ENCODE peak calls at places on chromosomes 13 and 19, in six cellular contexts. Y is bronchial epithelial cell, X is BJ, F is fibroblast of pulmonary artery, C is mucosa of descending colon, H is AG04449. O is an unnamed sample.

GRCh38 chr19:51830263-51830662 is 35.3 kb downstream of the FPR3 start:
- DNase-seq in Y (peak), X (no peak), F (peak), C (no peak), H (no peak), O (no peak)

GRCh38 chr13:51914137-51914493 is 52.3 kb downstream of the CCDC70 start:
- DNase-seq in Y (peak), X (no peak), F (no peak), C (no peak), H (no peak), O (no peak)

GRCh38 chr13:28458604-28459003 is 36.3 kb downstream of the FLT1 start:
- DNase-seq in Y (no peak), X (no peak), F (no peak), C (no peak), H (no peak), O (no peak)

GRCh38 chr13:24176351-24177101 is 16.0 kb downstream of the SPATA13 start:
- DNase-seq in Y (no peak), X (no peak), F (peak), C (no peak), H (no peak), O (no peak)

GRCh38 chr13:37640499-37640898 is 41.9 kb upstream of the POSTN start:
- DNase-seq in Y (peak), X (no peak), F (peak), C (no peak), H (no peak), O (no peak)

GRCh38 chr13:111429064-111429558 is 108.7 kb downstream of the TEX29 start:
- DNase-seq in Y (peak), X (no peak), F (peak), C (no peak), H (no peak), O (no peak)

GRCh38 chr19:47518139-47518538 is 3.3 kb upstream of the NAPA start:
- DNase-seq in Y (peak), X (no peak), F (no peak), C (no peak), H (no peak), O (no peak)

GRCh38 chr13:98022210-98022609 is 68.7 kb downstream of the IPO5 start:
- DNase-seq in Y (peak), X (peak), F (peak), C (no peak), H (peak), O (no peak)

GRCh38 chr13:91184244-91184926 is 163.1 kb upstream of the MIR17HG start:
- DNase-seq in Y (no peak), X (no peak), F (peak), C (no peak), H (no peak), O (no peak)

GRCh38 chr19:8697671-8698432 is 743 bp downstream of the ACTL9 start:
- DNase-seq in Y (no peak), X (no peak), F (no peak), C (no peak), H (no peak), O (no peak)

GRCh38 chr13:74070513-74070912 is 63.7 kb downstream of the KLF12 start:
- DNase-seq in Y (no peak), X (no peak), F (no peak), C (no peak), H (no peak), O (no peak)

GRCh38 chr13:100789481-100789880 is 114.9 kb upstream of the TMTC4 start:
- DNase-seq in Y (peak), X (no peak), F (peak), C (no peak), H (no peak), O (peak)

GRCh38 chr13:41952749-41953148 is 8.2 kb downstream of the VWA8 start:
- DNase-seq in Y (no peak), X (no peak), F (no peak), C (no peak), H (no peak), O (no peak)

GRCh38 chr13:50845211-50845610 is 1.7 kb upstream of the DLEU7 start:
- DNase-seq in Y (no peak), X (no peak), F (no peak), C (no peak), H (no peak), O (no peak)

GRCh38 chr19:50777830-50778303 is 7.6 kb downstream of the GPR32 start:
- DNase-seq in Y (no peak), X (no peak), F (peak), C (no peak), H (no peak), O (no peak)

GRCh38 chr19:3838661-3839060 is 30.2 kb downstream of the ZFR2 start:
- DNase-seq in Y (no peak), X (no peak), F (no peak), C (no peak), H (no peak), O (no peak)

GRCh38 chr19:4913996-4914735 is 4.9 kb downstream of the UHRF1 start:
- DNase-seq in Y (no peak), X (no peak), F (no peak), C (peak), H (no peak), O (no peak)

GRCh38 chr19:9597027-9597426 is 12.7 kb upstream of the ZNF121 start:
- DNase-seq in Y (peak), X (peak), F (peak), C (no peak), H (peak), O (no peak)

GRCh38 chr19:55272142-55272541 is 7.8 kb downstream of the HSPBP1 start:
- DNase-seq in Y (no peak), X (no peak), F (no peak), C (no peak), H (no peak), O (no peak)

GRCh38 chr19:51663650-51664049 is 17.0 kb upstream of the SIGLEC14 start:
- DNase-seq in Y (no peak), X (no peak), F (no peak), C (no peak), H (no peak), O (no peak)

GRCh38 chr13:99303863-99304521 is 3.2 kb downstream of the GPR183 start:
- DNase-seq in Y (no peak), X (no peak), F (no peak), C (peak), H (no peak), O (peak)

GRCh38 chr13:112443191-112444000 is 67.2 kb downstream of the SPACA7 start:
- DNase-seq in Y (no peak), X (no peak), F (no peak), C (no peak), H (no peak), O (no peak)

GRCh38 chr13:94783489-94783888 is 71.1 kb upstream of the SOX21 start:
- DNase-seq in Y (no peak), X (no peak), F (no peak), C (no peak), H (no peak), O (no peak)

GRCh38 chr19:36079389-36079788 is 24.7 kb downstream of the WDR62 start:
- DNase-seq in Y (no peak), X (no peak), F (no peak), C (no peak), H (no peak), O (no peak)

GRCh38 chr13:59531571-59532091 is 632.1 kb downstream of the DIAPH3 start:
- DNase-seq in Y (peak), X (no peak), F (peak), C (peak), H (peak), O (peak)

GRCh38 chr13:42538996-42539395 is 35.0 kb upstream of the TNFSF11 start:
- DNase-seq in Y (peak), X (no peak), F (no peak), C (no peak), H (no peak), O (no peak)

GRCh38 chr13:106617561-106617960 is 49.6 kb upstream of the ARGLU1 start:
- DNase-seq in Y (peak), X (no peak), F (peak), C (no peak), H (no peak), O (no peak)

GRCh38 chr19:45931055-45931454 is 16.5 kb upstream of the NANOS2 start:
- DNase-seq in Y (no peak), X (no peak), F (no peak), C (no peak), H (no peak), O (no peak)

GRCh38 chr19:38837304-38837626 is 5.7 kb upstream of the ECH1 start:
- DNase-seq in Y (no peak), X (no peak), F (no peak), C (no peak), H (no peak), O (no peak)

DNA sequence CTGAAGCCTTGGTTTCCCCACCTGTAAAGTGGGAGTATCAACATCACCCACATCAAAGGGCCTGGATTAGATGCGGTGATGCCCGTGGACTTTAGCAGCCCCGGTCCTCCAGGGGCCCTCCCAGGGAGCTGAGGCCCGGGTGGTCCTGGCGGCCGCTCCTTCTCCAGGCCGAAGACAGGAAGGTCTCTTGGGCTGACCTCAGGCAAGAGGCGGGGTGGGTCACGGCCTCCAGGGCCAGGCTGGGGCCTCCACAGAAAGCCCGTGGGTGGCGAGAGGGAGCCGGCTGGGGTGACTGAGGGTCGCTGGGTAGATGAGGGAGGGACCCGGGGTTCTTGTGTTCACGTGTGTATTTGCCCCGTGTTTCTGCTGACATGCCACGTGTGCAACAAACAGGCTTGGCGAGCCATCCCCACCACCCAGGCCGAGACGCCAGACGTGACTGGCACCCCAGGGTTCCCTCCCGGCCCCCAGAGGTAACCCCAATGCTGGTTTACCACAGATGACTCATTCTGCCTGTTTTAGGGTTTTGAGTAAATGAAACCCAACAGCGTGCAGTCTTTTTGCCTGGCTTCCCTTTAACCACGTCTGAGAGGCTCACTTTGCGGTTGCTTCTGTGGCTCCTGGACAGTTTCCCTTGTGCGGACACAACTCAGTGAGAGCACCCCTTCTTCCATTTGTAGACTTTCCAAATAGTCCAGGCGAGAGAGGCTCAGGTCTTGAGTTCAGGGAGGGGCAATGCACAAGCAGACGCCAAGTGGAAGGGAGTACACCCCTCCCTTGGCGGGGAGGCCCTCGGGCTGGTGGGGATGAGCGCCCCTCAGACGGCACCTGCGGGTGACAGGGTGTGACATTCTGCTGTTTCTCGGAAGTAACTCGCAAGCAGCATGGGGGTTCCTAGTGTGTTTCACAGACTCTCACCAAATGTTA is 42.9 kb downstream of the C13orf46 start:
- DNase-seq in Y (no peak), X (no peak), F (no peak), C (no peak), H (no peak), O (peak)
- TF ChIP-seq CTCF in Y (no peak), X (no peak), F (no peak), C (no peak), H (no peak), O (no peak)

DNA sequence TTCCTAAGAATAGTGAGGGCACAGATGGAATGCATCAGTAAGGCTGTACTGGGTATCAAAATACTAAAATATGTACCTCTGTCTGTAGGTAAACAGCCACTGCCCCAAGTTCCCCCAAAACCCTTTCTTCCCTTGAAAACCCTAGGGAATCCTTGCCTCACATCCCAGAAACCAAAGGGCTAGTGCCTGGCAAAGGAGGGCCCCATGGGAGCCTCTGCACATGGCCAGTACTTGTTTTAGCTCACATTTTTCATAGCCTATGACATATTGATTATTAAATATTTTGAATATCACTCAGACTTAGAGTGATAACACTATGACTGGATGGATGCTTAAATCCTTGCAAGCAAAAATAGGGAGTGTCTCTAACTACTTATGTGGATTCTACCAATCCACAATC is 237.1 kb downstream of the LHFPL6 start:
- DNase-seq in Y (no peak), X (no peak), F (no peak), C (no peak), H (no peak), O (no peak)
- TF ChIP-seq CTCF in Y (no peak), X (no peak), F (no peak), C (no peak), H (no peak), O (no peak)

GRCh38 chr13:33445476-33445875 is 159.9 kb upstream of the STARD13 start:
- DNase-seq in Y (no peak), X (no peak), F (no peak), C (no peak), H (no peak), O (no peak)

GRCh38 chr13:33446821-33447481 is 161.4 kb upstream of the STARD13 start:
- DNase-seq in Y (peak), X (peak), F (no peak), C (no peak), H (no peak), O (no peak)

GRCh38 chr13:33435207-33435606 is 149.7 kb upstream of the STARD13 start:
- DNase-seq in Y (no peak), X (no peak), F (no peak), C (no peak), H (no peak), O (no peak)

GRCh38 chr13:33445024-33445423 is 159.5 kb upstream of the STARD13 start:
- DNase-seq in Y (no peak), X (no peak), F (no peak), C (no peak), H (no peak), O (no peak)

GRCh38 chr13:33441015-33441414 is 155.5 kb upstream of the STARD13 start:
- DNase-seq in Y (peak), X (no peak), F (peak), C (no peak), H (no peak), O (no peak)
- TF ChIP-seq CTCF in Y (peak), X (peak), F (peak), C (no peak), H (peak), O (peak)

DNA sequence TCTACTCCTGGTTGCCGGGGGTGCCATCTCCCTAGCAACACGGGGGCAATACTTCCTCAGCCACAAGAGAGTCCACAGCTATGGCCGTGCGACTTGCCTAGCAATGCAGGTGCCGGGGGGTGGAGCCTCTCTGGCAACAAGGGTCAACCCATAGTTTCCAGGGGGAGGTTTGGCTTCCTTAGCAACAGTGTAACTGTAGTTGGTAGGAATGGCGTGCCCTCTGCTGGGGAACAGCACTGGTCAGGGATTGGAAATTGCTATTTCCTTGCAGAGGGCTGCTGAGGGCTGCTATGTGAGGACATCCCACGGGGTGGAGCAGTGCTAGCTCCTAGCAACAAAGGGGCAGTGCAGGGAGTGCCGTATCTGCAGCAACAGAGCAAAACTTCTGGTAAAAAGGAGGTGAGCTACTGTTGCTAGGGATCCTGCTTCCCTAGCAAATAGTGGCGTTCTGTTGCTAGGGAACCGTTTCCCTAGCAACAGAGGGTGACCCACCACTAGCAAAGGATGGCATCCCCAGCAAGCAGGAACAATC is 7.0 kb upstream of the TMC4 start:
- DNase-seq in Y (peak), X (no peak), F (peak), C (peak), H (no peak), O (no peak)
- TF ChIP-seq CTCF in Y (peak), X (peak), F (peak), C (peak), H (peak), O (no peak)

DNA sequence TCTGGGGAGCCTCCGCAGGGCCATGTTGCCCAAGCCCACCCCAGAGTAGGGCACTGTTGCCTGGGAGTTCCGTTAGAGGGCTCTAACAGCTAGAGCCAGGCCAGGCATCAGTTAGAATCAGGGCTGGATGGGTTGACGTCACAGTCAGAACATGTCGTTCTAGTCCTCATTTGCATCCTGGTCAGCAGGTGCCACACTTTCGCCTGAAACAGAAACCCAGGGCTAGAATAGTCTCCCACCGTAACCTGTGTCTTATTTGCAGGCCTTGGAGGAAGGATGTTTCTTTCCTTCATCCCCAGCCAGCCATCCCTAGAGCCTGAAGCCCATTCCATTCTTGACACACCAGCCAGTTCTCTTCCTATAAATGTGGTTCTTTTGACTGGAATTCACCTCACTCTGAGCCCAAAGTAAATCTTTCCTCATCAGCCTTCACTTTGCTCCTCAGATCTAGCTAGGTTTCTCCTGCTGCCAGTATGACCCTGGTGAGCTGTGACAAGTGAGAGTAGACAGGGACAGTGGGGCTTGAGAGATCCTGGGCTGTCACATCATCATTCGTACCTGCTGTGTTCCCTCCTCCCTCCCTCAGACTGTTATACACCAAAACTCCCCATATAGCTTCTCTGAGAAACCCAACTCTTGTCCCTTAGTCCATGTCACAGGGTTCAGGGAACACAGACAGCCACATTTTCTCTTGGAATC is 12.2 kb upstream of the CCDC97 start:
- DNase-seq in Y (no peak), X (no peak), F (no peak), C (no peak), H (no peak), O (no peak)
- TF ChIP-seq CTCF in Y (no peak), X (no peak), F (no peak), C (no peak), H (no peak), O (no peak)

GRCh38 chr19:18073197-18073596 is 13.5 kb downstream of the IL12RB1 start:
- DNase-seq in Y (no peak), X (no peak), F (no peak), C (no peak), H (no peak), O (no peak)

GRCh38 chr19:18070181-18070580 is 16.6 kb downstream of the IL12RB1 start:
- DNase-seq in Y (no peak), X (no peak), F (no peak), C (no peak), H (no peak), O (no peak)

GRCh38 chr19:18069383-18069782 is 17.4 kb downstream of the IL12RB1 start:
- DNase-seq in Y (no peak), X (no peak), F (no peak), C (no peak), H (no peak), O (no peak)

GRCh38 chr19:18074192-18074591 is 12.5 kb downstream of the IL12RB1 start:
- DNase-seq in Y (no peak), X (no peak), F (no peak), C (no peak), H (no peak), O (no peak)

DNA sequence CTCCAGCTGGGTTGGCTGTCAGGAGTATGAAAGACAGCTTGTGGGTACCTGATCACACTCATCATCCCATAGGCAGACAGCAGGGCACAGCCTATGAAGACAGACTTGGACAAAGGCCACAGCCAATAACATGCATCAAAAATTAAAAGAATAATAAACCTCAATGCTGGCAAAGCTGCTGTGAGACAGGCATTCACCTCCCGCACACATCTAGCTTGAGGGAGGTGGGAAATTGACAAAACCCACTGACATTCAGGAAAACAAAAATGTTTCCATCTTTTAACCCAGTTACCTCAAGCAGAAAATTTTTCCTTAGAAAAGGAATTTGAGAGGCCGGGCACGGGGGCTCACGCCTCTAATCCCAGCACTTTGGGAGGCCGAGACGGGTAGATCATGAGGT is 14.4 kb downstream of the IL12RB1 start:
- DNase-seq in Y (no peak), X (no peak), F (no peak), C (no peak), H (no peak), O (no peak)
- TF ChIP-seq CTCF in Y (no peak), X (no peak), F (no peak), C (no peak), H (no peak), O (no peak)

GRCh38 chr19:704447-704741 is 4.3 kb upstream of the PALM start:
- DNase-seq in Y (no peak), X (no peak), F (no peak), C (no peak), H (no peak), O (no peak)

GRCh38 chr19:708154-709141 is at the start of gene PALM:
- DNase-seq in Y (no peak), X (no peak), F (no peak), C (no peak), H (no peak), O (no peak)

GRCh38 chr19:703651-704446 is 4.9 kb upstream of the PALM start:
- DNase-seq in Y (no peak), X (no peak), F (peak), C (peak), H (no peak), O (peak)

DNA sequence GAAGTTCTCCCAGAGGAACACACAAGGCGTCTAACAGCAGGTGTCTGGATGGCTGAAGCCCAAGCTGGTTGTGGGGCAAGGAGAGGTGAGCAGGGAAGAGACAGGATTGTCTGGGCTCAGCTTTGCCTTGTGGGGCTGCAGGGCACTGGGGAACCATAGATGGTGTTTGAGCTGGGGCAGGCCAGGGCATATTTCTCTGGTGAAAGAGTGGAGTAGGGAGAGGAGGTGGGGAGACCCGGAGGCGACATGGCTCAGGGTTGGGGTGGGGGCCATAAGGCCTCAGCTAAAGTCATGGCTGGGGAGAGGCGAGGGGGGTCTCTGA is 5.4 kb upstream of the PALM start:
- DNase-seq in Y (no peak), X (no peak), F (no peak), C (no peak), H (no peak), O (no peak)
- TF ChIP-seq CTCF in Y (no peak), X (no peak), F (no peak), C (no peak), H (no peak), O (no peak)

GRCh38 chr13:72643339-72643989 is 84.0 kb downstream of the MZT1 start:
- DNase-seq in Y (peak), X (no peak), F (peak), C (peak), H (no peak), O (no peak)
- TF ChIP-seq CTCF in Y (peak), X (peak), F (peak), C (peak), H (peak), O (peak)